ENCODE peak calls at places on chromosome 6, in nine cellular contexts. W, S, N, T, E, I, F, Q and M are unnamed samples.
A peak's percentile ranks its signal among the peaks of the same experiment; 100 is the strongest.

GRCh38 chr6:144415835-144416237 is 130.7 kb downstream of the UTRN start:
- DNase-seq in W (peak; percentile 21), E (no peak), F (no peak), Q (no peak), S (peak; percentile 22), I (no peak), T (no peak), N (peak; percentile 59), M (no peak)

GRCh38 chr6:150005761-150006651 is 19.3 kb downstream of the RAET1L start:
- DNase-seq in T (no peak), I (no peak), N (no peak), W (no peak), S (no peak), Q (no peak), F (no peak), E (no peak), M (no peak)

GRCh38 chr6:43939281-43940070 is 169.5 kb downstream of the VEGFA start:
- DNase-seq in N (no peak), T (no peak), I (no peak), F (no peak), S (no peak), Q (no peak), W (no peak), E (no peak), M (no peak)

GRCh38 chr6:28436404-28436803 is 6.9 kb downstream of the ZSCAN23 start:
- DNase-seq in F (no peak), E (no peak), I (no peak), S (no peak), W (no peak), Q (no peak), N (no peak), T (no peak), M (no peak)

GRCh38 chr6:115832186-115832585 is 228.5 kb downstream of the FRK start:
- DNase-seq in W (no peak), N (no peak), T (no peak), E (peak; percentile 23), I (no peak), Q (no peak), S (no peak), F (no peak), M (no peak)

GRCh38 chr6:136031982-136032381 is 180.5 kb downstream of the PDE7B start:
- DNase-seq in Q (no peak), F (no peak), S (peak; percentile 71), T (no peak), I (peak; percentile 48), E (peak; percentile 52), N (no peak), W (no peak), M (no peak)

GRCh38 chr6:38498085-38498484 is 141.6 kb downstream of the BTBD9 start:
- DNase-seq in F (no peak), T (no peak), I (peak; percentile 38), S (peak; percentile 27), W (no peak), E (peak; percentile 12), N (no peak), Q (no peak), M (no peak)

GRCh38 chr6:31769684-31770371 is 7.3 kb downstream of the VWA7 start:
- DNase-seq in T (peak; percentile 81), N (no peak), F (peak; percentile 91), S (peak; percentile 92), W (no peak), I (peak; percentile 37), E (peak; percentile 56), Q (peak; percentile 63), M (peak; percentile 72)

GRCh38 chr6:142407685-142408273 is 106.0 kb downstream of the ADGRG6 start:
- DNase-seq in T (no peak), I (no peak), W (no peak), E (no peak), F (no peak), Q (no peak), S (no peak), N (no peak), M (no peak)